ENCODE peak calls at places on chromosomes 12 and 14, in seven cellular contexts. I is stimulated activated CD4-positive, alpha-beta T cell treated with anti-CD3 and anti-CD28 coated beads, Interleukin-12 subunit alpha, Interleukin-12 subunit beta, amount 100 ng/mL, for 24 hours; D is neural crest cell; N is amniotic stem cell; L is NCI-H2081; X is NCI-H1417; Y is NCI-H146. G is an unnamed sample.

GRCh38 chr12:128974881-128975280 is 121.6 kb downstream of the GLT1D1 start:
- DNase-seq in I (no peak), D (no peak), N (no peak), L (no peak), X (no peak), Y (peak), G (no peak)

GRCh38 chr12:70732287-70732686 is 95.1 kb upstream of the PTPRB start:
- DNase-seq in I (no peak), D (no peak), N (no peak), L (peak), X (peak), Y (no peak), G (no peak)

GRCh38 chr12:15709524-15709923 is 79.7 kb downstream of the EPS8 start:
- DNase-seq in I (no peak), D (no peak), N (no peak), L (no peak), X (no peak), Y (no peak), G (no peak)

GRCh38 chr14:104819361-104819771 is 18.5 kb downstream of the ZBTB42 start:
- DNase-seq in I (no peak), D (no peak), N (no peak), L (no peak), X (no peak), Y (no peak), G (no peak)

GRCh38 chr12:29164477-29165163 is 15.5 kb downstream of the FAR2 start:
- DNase-seq in I (no peak), D (no peak), N (peak), L (no peak), X (no peak), Y (no peak), G (no peak)

GRCh38 chr14:21097616-21098133 is 780 bp downstream of the ZNF219 start:
- DNase-seq in I (no peak), D (no peak), N (no peak), L (no peak), X (peak), Y (peak), G (no peak)

GRCh38 chr12:52692253-52692652 is 11.1 kb downstream of the KRT77 start:
- DNase-seq in I (no peak), D (no peak), N (no peak), L (no peak), X (no peak), Y (peak), G (no peak)

GRCh38 chr12:68361953-68362352 is 29.8 kb upstream of the MDM1 start:
- DNase-seq in I (no peak), D (no peak), N (no peak), L (no peak), X (no peak), Y (no peak), G (no peak)

GRCh38 chr12:74541074-74541473 is 3.4 kb downstream of the ATXN7L3B start:
- DNase-seq in I (no peak), D (no peak), N (no peak), L (no peak), X (no peak), Y (no peak), G (no peak)

GRCh38 chr12:76785407-76785806 is 21.5 kb downstream of the ZDHHC17 start:
- DNase-seq in I (no peak), D (no peak), N (no peak), L (no peak), X (no peak), Y (no peak), G (no peak)

GRCh38 chr12:89453579-89453978 is 71.0 kb downstream of the GALNT4 start:
- DNase-seq in I (no peak), D (no peak), N (no peak), L (no peak), X (no peak), Y (no peak), G (no peak)

G was measured in SK-N-DZ.